ENCODE peak calls at places on chromosomes 12 and 14, in six cellular contexts. J, O, X, M, N and Z are unnamed samples.
A peak's percentile ranks its signal among the peaks of the same experiment; 100 is the strongest.

GRCh38 chr14:71488703-71489141 is 443.5 kb upstream of the RGS6 start:
- DNase-seq in J (no peak), O (no peak), X (no peak), M (no peak), N (no peak), Z (no peak)

GRCh38 chr14:104169765-104170113 is 31.4 kb downstream of the KIF26A start:
- DNase-seq in J (no peak), O (no peak), X (no peak), M (no peak), N (no peak), Z (no peak)

GRCh38 chr12:43113153-43113552 is 438.9 kb downstream of the ADAMTS20 start:
- DNase-seq in J (no peak), O (no peak), X (no peak), M (no peak), N (no peak), Z (no peak)

GRCh38 chr12:106127289-106128126 is 11.2 kb downstream of the NUAK1 start:
- DNase-seq in J (no peak), O (no peak), X (no peak), M (no peak), N (no peak), Z (no peak)

GRCh38 chr12:39426636-39427245 is 16.2 kb downstream of the KIF21A start:
- DNase-seq in J (no peak), O (no peak), X (no peak), M (no peak), N (no peak), Z (no peak)

GRCh38 chr12:113929312-113929989 is 36.7 kb downstream of the RBM19 start:
- DNase-seq in J (no peak), O (no peak), X (no peak), M (no peak), N (no peak), Z (no peak)

GRCh38 chr12:83945871-83946270 is 966.7 kb downstream of the SLC6A15 start:
- DNase-seq in J (no peak), O (no peak), X (no peak), M (no peak), N (no peak), Z (no peak)

GRCh38 chr12:104670439-104671406 is 214.0 kb downstream of the CHST11 start:
- DNase-seq in J (no peak), O (no peak), X (no peak), M (no peak), N (no peak), Z (no peak)

GRCh38 chr14:52235434-52235833 is 32.1 kb upstream of the PTGDR start:
- DNase-seq in J (no peak), O (no peak), X (no peak), M (no peak), N (no peak), Z (no peak)

GRCh38 chr12:27779416-27779815 is 617 bp upstream of the KLHL42 start:
- DNase-seq in J (peak; percentile 17), O (peak; percentile 14), X (peak; percentile 48), M (peak; percentile 45), N (no peak), Z (peak; percentile 53)

GRCh38 chr12:2384533-2385328 is 331.9 kb downstream of the CACNA1C start:
- DNase-seq in J (no peak), O (no peak), X (no peak), M (no peak), N (no peak), Z (no peak)